ENCODE peak calls at places on chromosomes 5 and 9, in four cellular contexts. One of them, this sample, is unnamed.

GRCh38 chr5:173602423-173602822 is 14.0 kb downstream of the BOD1 start:
- DNase-seq in fibroblast of lung: peak; percentile 81
- DNase-seq in Caco-2: no peak
- DNase-seq in osteoblast: no peak
- DNase-seq in this sample: no peak

GRCh38 chr9:94767331-94768099 is 41.0 kb downstream of the AOPEP start:
- DNase-seq in fibroblast of lung: peak; percentile 22
- DNase-seq in Caco-2: no peak
- DNase-seq in osteoblast: no peak
- DNase-seq in this sample: no peak

GRCh38 chr5:180545248-180545647 is 46.1 kb downstream of the SCGB3A1 start:
- DNase-seq in fibroblast of lung: no peak
- DNase-seq in Caco-2: no peak
- DNase-seq in osteoblast: no peak
- DNase-seq in this sample: no peak

GRCh38 chr9:80410106-80410505 is 838.3 kb downstream of the TLE4 start:
- DNase-seq in fibroblast of lung: peak; percentile 38
- DNase-seq in Caco-2: no peak
- DNase-seq in osteoblast: no peak
- DNase-seq in this sample: no peak

GRCh38 chr9:116049506-116049905 is 104.1 kb upstream of the PAPPA start:
- DNase-seq in fibroblast of lung: no peak
- DNase-seq in Caco-2: no peak
- DNase-seq in osteoblast: no peak
- DNase-seq in this sample: no peak

GRCh38 chr5:107680099-107680498 is 9.4 kb upstream of the EFNA5 start:
- DNase-seq in fibroblast of lung: no peak
- DNase-seq in Caco-2: no peak
- DNase-seq in osteoblast: no peak
- DNase-seq in this sample: no peak

GRCh38 chr9:124673063-124673462 is 98.0 kb downstream of the NR6A1 start:
- DNase-seq in fibroblast of lung: no peak
- DNase-seq in Caco-2: no peak
- DNase-seq in osteoblast: no peak
- DNase-seq in this sample: peak; percentile 52

GRCh38 chr5:146447734-146448380 is 724 bp downstream of the TCERG1 start:
- DNase-seq in fibroblast of lung: peak; percentile 42
- DNase-seq in Caco-2: peak; percentile 21
- DNase-seq in osteoblast: no peak
- DNase-seq in this sample: no peak

GRCh38 chr9:24879591-24879990 is 333.9 kb upstream of the IZUMO3 start:
- DNase-seq in fibroblast of lung: no peak
- DNase-seq in Caco-2: no peak
- DNase-seq in osteoblast: no peak
- DNase-seq in this sample: no peak

GRCh38 chr5:42953061-42953460 is 87.1 kb downstream of the ANXA2R start:
- DNase-seq in fibroblast of lung: peak; percentile 69
- DNase-seq in Caco-2: no peak
- DNase-seq in osteoblast: no peak
- DNase-seq in this sample: no peak

GRCh38 chr5:31911291-31912265 is 262.5 kb downstream of the GOLPH3 start:
- DNase-seq in fibroblast of lung: no peak
- DNase-seq in Caco-2: no peak
- DNase-seq in osteoblast: no peak
- DNase-seq in this sample: no peak

GRCh38 chr5:96516631-96517071 is 83.6 kb upstream of the PCSK1 start:
- DNase-seq in fibroblast of lung: peak; percentile 76
- DNase-seq in Caco-2: no peak
- DNase-seq in osteoblast: peak; percentile 56
- DNase-seq in this sample: no peak

DNA sequence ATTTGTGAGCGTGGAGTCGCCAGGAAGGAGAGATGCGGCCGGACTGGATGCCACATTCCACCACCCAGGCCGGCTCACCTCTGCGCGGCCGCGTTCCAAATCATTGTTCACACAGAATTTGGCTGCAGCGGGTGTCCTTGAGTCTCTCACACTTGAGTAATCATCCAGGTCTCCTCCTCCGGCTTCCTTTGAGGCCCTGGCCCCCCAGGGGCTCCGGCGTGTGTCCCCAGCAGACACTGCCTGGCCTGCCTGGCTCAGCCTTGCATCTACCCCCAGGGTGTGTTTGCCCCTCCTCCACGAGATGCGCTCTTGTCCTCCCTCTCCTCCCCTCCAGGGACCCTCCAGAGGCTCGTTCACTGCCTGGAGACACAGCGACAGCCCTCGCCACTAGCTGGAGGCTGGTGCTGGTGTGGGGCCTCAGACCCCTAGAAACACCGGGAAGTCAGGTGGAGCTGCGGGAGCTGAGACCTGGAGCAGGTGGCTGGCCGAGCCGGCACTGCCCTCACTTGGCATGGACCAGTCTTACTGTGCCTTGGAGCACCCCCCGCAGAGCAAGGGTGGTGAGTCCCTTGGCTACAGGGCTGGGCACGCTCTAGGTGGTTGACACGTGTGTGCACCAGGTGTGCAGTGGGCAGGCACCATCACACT is 7.0 kb upstream of the SLC9A3 start:
- DNase-seq in fibroblast of lung: no peak
- DNase-seq in Caco-2: no peak
- DNase-seq in osteoblast: no peak
- DNase-seq in this sample: no peak
- H3K4me1 ChIP-seq in fibroblast of lung: no peaks in the 10 kb centered on the region
- H3K4me1 ChIP-seq in Caco-2: peaks cover 3% of the 10 kb centered on the region
- H3K4me1 ChIP-seq in osteoblast: no peaks in the 10 kb centered on the region
- H3K4me1 ChIP-seq in this sample: peaks cover 23% of the 10 kb centered on the region

GRCh38 chr5:138721979-138722378 is 31.2 kb upstream of the CTNNA1 start:
- DNase-seq in fibroblast of lung: no peak
- DNase-seq in Caco-2: no peak
- DNase-seq in osteoblast: no peak
- DNase-seq in this sample: no peak
- H3K4me1 ChIP-seq in fibroblast of lung: no peaks in the 10 kb centered on the region
- H3K4me1 ChIP-seq in Caco-2: peaks cover 52% of the 10 kb centered on the region
- H3K4me1 ChIP-seq in osteoblast: peaks cover 13% of the 10 kb centered on the region
- H3K4me1 ChIP-seq in this sample: no peaks in the 10 kb centered on the region

DNA sequence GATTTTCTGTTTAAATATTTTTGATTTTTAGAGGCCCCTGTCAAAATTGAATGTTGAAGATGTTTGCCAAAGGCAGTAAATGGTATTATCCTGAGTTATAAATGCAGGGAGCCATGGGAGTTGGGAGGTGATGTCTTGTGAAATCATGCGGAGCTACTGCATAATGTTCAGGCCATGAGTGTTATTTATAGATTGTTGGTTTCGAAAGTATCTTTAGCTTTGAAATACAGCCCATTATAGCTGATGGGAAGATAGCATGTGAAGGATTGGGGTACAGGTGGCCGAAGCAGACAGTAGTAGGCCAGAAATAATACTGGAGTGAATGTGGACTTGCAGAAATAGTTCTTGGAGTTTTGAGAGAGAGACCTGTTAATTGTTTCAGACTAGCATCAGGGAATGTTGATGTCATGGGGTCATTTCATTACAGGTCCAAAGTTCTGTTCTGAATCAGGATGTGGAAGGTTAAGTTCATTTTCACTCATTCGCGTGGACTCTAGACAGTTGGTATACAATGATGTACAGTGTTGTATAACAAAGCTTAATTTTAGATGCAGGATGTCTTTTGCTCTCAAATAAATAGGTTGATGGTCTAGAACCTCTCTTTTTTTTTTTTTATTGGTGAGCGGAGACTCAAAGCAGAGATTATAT is 3.8 kb downstream of the ATP6V1G1 start:
- DNase-seq in fibroblast of lung: peak; percentile 39
- DNase-seq in Caco-2: no peak
- DNase-seq in osteoblast: no peak
- DNase-seq in this sample: no peak
- H3K4me1 ChIP-seq in fibroblast of lung: peaks cover 2% of the 10 kb centered on the region
- H3K4me1 ChIP-seq in Caco-2: peaks cover 17% of the 10 kb centered on the region
- H3K4me1 ChIP-seq in osteoblast: peaks cover 38% of the 10 kb centered on the region
- H3K4me1 ChIP-seq in this sample: peaks cover 69% of the 10 kb centered on the region

DNA sequence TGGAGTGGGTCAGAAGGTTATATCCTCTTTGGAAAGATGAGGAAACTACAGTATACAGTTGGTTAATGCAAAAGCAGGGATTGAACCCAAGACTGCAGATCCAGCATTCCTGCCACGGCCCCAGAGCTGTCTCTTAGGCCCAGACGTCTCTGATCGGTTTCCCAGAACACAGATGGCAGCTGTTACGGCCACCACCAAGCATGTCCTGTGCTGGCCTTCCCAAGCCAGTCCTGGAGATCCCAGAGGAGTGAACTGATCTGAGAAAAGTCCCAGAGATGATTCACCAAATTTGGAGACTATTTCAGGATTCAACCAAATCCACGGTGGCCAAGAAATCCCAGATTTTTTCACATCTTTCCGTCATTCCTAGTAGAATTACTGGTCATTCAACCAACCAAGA is 20.1 kb downstream of the TNIP1 start:
- DNase-seq in fibroblast of lung: no peak
- DNase-seq in Caco-2: no peak
- DNase-seq in osteoblast: no peak
- DNase-seq in this sample: no peak
- H3K4me1 ChIP-seq in fibroblast of lung: peaks cover 26% of the 10 kb centered on the region
- H3K4me1 ChIP-seq in Caco-2: no peaks in the 10 kb centered on the region
- H3K4me1 ChIP-seq in osteoblast: peaks cover 29% of the 10 kb centered on the region
- H3K4me1 ChIP-seq in this sample: peaks cover 31% of the 10 kb centered on the region

GRCh38 chr5:175682664-175683063 is 24.8 kb downstream of the HRH2 start:
- DNase-seq in fibroblast of lung: no peak
- DNase-seq in Caco-2: no peak
- DNase-seq in osteoblast: no peak
- DNase-seq in this sample: no peak

GRCh38 chr5:175684931-175685330 is 27.1 kb downstream of the HRH2 start:
- DNase-seq in fibroblast of lung: no peak
- DNase-seq in Caco-2: no peak
- DNase-seq in osteoblast: peak; percentile 51
- DNase-seq in this sample: no peak

GRCh38 chr5:175685701-175686350 is 28.0 kb downstream of the HRH2 start:
- DNase-seq in fibroblast of lung: no peak
- DNase-seq in Caco-2: no peak
- DNase-seq in osteoblast: no peak
- DNase-seq in this sample: no peak

GRCh38 chr5:175683231-175683630 is 25.4 kb downstream of the HRH2 start:
- DNase-seq in fibroblast of lung: no peak
- DNase-seq in Caco-2: no peak
- DNase-seq in osteoblast: no peak
- DNase-seq in this sample: no peak

GRCh38 chr5:175683921-175684320 is 26.1 kb downstream of the HRH2 start:
- DNase-seq in fibroblast of lung: no peak
- DNase-seq in Caco-2: no peak
- DNase-seq in osteoblast: peak; percentile 32
- DNase-seq in this sample: no peak
- H3K4me1 ChIP-seq in fibroblast of lung: no peaks in the 10 kb centered on the region
- H3K4me1 ChIP-seq in Caco-2: no peaks in the 10 kb centered on the region
- H3K4me1 ChIP-seq in osteoblast: no peaks in the 10 kb centered on the region
- H3K4me1 ChIP-seq in this sample: no peaks in the 10 kb centered on the region